ENCODE peak calls at places on chromosomes 6 and 20, in ten cellular contexts. J is endothelial cell of umbilical vein, M is WTC11, O is HCT116, C is SK-N-SH, E is HepG2, F is A549, L is GM12878, Y is K562, N is H1. G is an unnamed sample.

GRCh38 chr6:133286765-133287164 is 45.6 kb downstream of the EYA4 start:
- DNase-seq in J (peak; percentile 8), O (no peak), M (no peak), L (no peak), Y (peak; percentile 2), F (peak; percentile 39), C (no peak), N (no peak), E (no peak), G (peak; percentile 38)

GRCh38 chr6:105041880-105042279 is 85.0 kb downstream of the LIN28B start:
- DNase-seq in J (no peak), N (no peak), C (no peak), F (no peak), O (no peak), Y (no peak), L (no peak), E (no peak), M (no peak), G (no peak)

GRCh38 chr20:53713328-53714056 is 119.9 kb upstream of the ZNF217 start:
- DNase-seq in E (no peak), O (no peak), L (no peak), Y (no peak), C (no peak), N (no peak), F (no peak), M (peak; percentile 66), J (no peak), G (no peak)

GRCh38 chr6:41591859-41592502 is 45.8 kb downstream of the FOXP4 start:
- DNase-seq in L (peak; percentile 9), F (peak; percentile 43), J (peak; percentile 73), O (peak; percentile 46), N (no peak), E (peak; percentile 65), C (peak; percentile 92), Y (peak; percentile 80), M (peak; percentile 90), G (peak; percentile 72)

GRCh38 chr6:123802351-123802696 is 1.3 kb upstream of the NKAIN2 start:
- DNase-seq in N (no peak), Y (no peak), J (no peak), C (no peak), L (no peak), O (no peak), F (no peak), M (no peak), E (no peak), G (no peak)

GRCh38 chr20:1860446-1860845 is 34.8 kb upstream of the SIRPA start:
- DNase-seq in J (no peak), Y (no peak), N (no peak), C (no peak), F (no peak), E (no peak), M (no peak), O (no peak), L (no peak), G (no peak)

GRCh38 chr20:25538838-25539665 is 46.3 kb downstream of the NINL start:
- DNase-seq in L (no peak), E (peak; percentile 91), O (no peak), F (no peak), J (no peak), M (no peak), Y (no peak), N (no peak), C (no peak), G (no peak)

GRCh38 chr6:35213824-35214756 is at the start of gene SCUBE3:
- DNase-seq in M (peak; percentile 70), J (peak; percentile 31), Y (no peak), E (no peak), F (no peak), N (no peak), O (no peak), C (peak; percentile 92), L (no peak), G (peak; percentile 30)

GRCh38 chr20:10006461-10006860 is 28.3 kb upstream of the ANKEF1 start:
- DNase-seq in M (no peak), L (no peak), C (no peak), F (no peak), N (no peak), E (no peak), Y (no peak), O (no peak), J (no peak), G (no peak)

GRCh38 chr6:11363881-11364576 is 131.6 kb upstream of the NEDD9 start:
- DNase-seq in C (no peak), M (no peak), J (no peak), F (no peak), Y (no peak), E (no peak), L (no peak), O (no peak), N (no peak), G (no peak)

GRCh38 chr6:62229231-62229630 is 56.8 kb downstream of the KHDRBS2 start:
- DNase-seq in C (no peak), E (no peak), L (no peak), J (no peak), Y (no peak), M (no peak), O (no peak), N (no peak), F (no peak), G (no peak)

GRCh38 chr6:17865243-17865642 is 122.2 kb downstream of the KIF13A start:
- DNase-seq in L (no peak), Y (no peak), E (no peak), O (peak; percentile 58), M (no peak), C (no peak), N (no peak), F (no peak), J (no peak), G (no peak)

GRCh38 chr6:5466459-5466858 is 205.1 kb downstream of the FARS2 start:
- DNase-seq in C (no peak), F (no peak), O (no peak), N (no peak), M (no peak), J (peak; percentile 53), Y (peak; percentile 33), L (no peak), E (no peak), G (no peak)

GRCh38 chr20:8309638-8310037 is 177.6 kb downstream of the PLCB1 start:
- DNase-seq in Y (no peak), C (no peak), O (no peak), N (no peak), F (no peak), L (no peak), E (no peak), M (no peak), J (no peak), G (no peak)

GRCh38 chr6:35312076-35312762 is 14.6 kb downstream of the DEF6 start:
- DNase-seq in L (no peak), Y (no peak), N (no peak), F (no peak), O (no peak), J (no peak), C (no peak), M (no peak), E (no peak), G (no peak)

GRCh38 chr6:34015576-34015975 is 130.3 kb downstream of the GRM4 start:
- DNase-seq in O (no peak), Y (no peak), N (no peak), C (no peak), L (no peak), E (no peak), J (no peak), F (no peak), M (peak; percentile 46), G (no peak)
- TF ChIP-seq MAX in O (no peak), Y (no peak), N (no peak), C (no peak), L (no peak), E (no peak), J (no peak), F (no peak), M (no peak), G (no peak)

DNA sequence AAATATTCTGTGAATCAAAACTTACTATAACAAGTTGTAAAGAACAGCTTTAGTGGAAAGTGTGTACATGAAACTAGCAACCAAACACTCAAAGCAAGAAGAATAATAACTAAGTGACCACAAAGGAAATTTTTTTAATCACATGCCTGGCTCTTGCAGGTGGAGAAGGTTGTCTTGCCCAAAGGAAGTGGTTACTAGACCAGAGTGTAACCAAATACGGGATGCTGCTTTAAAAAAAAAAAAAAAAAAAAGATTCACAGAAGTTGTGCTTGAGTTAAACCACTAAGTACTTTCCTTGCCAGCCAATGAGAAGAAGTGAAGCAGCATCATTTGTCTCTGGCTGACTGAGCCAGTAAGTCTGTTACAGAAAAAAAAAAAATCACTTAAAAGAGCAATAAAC is 19.1 kb upstream of the HLA-DQB1 start:
- DNase-seq in J (no peak), Y (no peak), N (no peak), F (no peak), E (no peak), L (peak; percentile 95), M (no peak), O (no peak), C (no peak), G (no peak)
- TF ChIP-seq MAX in J (no peak), Y (no peak), N (no peak), F (no peak), E (no peak), L (no peak), M (no peak), O (no peak), C (no peak), G (no peak)

DNA sequence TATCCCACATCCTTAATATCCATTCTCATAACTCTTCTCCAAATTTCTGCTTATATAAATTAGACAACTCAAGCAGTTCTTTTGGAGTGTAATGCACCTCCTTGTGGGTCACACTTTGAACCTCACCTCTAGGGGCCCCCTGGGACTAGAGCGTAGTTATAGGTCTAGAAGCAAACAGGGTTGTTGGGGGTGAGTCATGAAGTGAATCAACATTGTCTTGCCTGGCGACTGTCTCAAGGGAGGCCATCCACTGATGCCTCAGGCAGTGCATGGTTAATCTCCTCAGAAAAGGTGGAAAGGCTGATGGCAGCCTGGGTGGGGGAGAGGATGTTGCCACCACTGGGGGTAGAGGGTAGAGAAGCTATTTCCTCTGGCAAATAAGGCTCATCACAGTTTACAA is 129.1 kb downstream of the TNFRSF21 start:
- DNase-seq in O (peak; percentile 47), E (peak; percentile 61), J (no peak), L (no peak), Y (peak; percentile 35), N (peak; percentile 10), C (no peak), F (peak; percentile 84), M (no peak), G (peak; percentile 82)
- TF ChIP-seq MAX in O (no peak), E (no peak), J (no peak), L (no peak), Y (no peak), N (no peak), C (no peak), F (no peak), M (no peak), G (no peak)

DNA sequence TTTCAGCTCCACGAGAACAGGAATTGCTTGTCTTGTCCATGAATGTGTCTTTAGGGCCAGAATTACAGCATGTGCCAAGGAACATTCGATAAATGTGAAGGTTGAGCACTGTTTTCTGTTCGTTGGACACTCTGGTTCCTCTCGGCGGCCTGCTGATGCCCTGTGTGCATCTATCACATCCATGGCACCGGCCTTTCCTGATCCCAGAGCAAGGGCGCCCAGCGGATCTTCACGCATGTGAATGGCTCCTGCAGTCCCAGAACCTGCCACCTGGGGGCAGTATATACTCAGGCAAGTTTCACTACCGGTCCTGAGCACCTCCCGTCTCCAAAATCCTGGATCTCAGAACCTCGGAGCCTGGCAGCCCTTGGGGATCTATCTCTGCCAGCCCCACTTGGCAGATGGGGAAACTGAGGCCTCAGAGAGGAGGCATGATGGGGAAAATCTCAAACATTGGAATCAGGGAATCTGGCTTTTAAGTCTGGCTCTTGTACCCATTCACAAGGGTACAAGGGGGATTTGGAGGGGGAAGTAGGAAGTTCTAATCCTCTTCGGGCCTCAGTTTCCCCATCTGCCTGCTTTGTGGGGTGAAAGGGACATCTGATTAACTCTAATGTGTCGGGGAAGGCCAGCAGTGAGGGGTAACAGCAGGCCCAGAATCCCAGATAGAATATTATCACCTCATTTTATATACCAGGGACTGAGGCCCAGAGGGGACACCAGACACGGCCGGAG is 4.3 kb upstream of the CEBPB start:
- DNase-seq in Y (peak; percentile 92), C (peak; percentile 83), L (no peak), J (peak; percentile 72), O (peak; percentile 82), N (peak; percentile 84), F (peak; percentile 89), E (peak; percentile 89), M (peak; percentile 99), G (peak; percentile 87)
- TF ChIP-seq MAX in Y (no peak), C (no peak), L (no peak), J (no peak), O (no peak), N (no peak), F (peak; percentile 47), E (peak; percentile 41), M (no peak), G (peak; percentile 37)

G was measured in NB4.